ENCODE peak calls at places on chromosomes 12 and 14, in nine cellular contexts. N, O, Z, U, J, G, T, B and M are unnamed samples.

GRCh38 chr12:104435765-104436164 is 21.0 kb upstream of the CHST11 start:
- DNase-seq in Z (no peak), B (no peak), O (no peak), T (no peak), G (no peak), N (no peak), J (no peak), U (no peak), M (no peak)

GRCh38 chr12:53055471-53056266 is 5.8 kb downstream of the TNS2 start:
- DNase-seq in Z (no peak), T (no peak), O (no peak), N (no peak), B (no peak), G (no peak), J (no peak), U (no peak), M (no peak)

GRCh38 chr12:82688035-82688501 is 1.4 kb downstream of the TMTC2 start:
- DNase-seq in J (peak; percentile 54), O (no peak), G (peak; percentile 15), U (no peak), Z (peak; percentile 28), B (no peak), N (no peak), T (no peak), M (no peak)

GRCh38 chr14:75493580-75494130 is 28.6 kb upstream of the BATF start:
- DNase-seq in Z (no peak), U (no peak), N (no peak), G (no peak), B (no peak), J (no peak), O (no peak), T (no peak), M (no peak)

GRCh38 chr12:102638777-102639176 is 158.4 kb upstream of the IGF1 start:
- DNase-seq in J (no peak), O (no peak), T (no peak), B (no peak), U (peak; percentile 39), Z (no peak), N (no peak), G (no peak), M (no peak)

GRCh38 chr12:125185740-125186470 is 120.7 kb downstream of the AACS start:
- DNase-seq in U (peak; percentile 79), B (peak; percentile 74), J (peak; percentile 79), N (peak; percentile 17), G (peak; percentile 69), O (peak; percentile 49), Z (peak; percentile 89), T (peak; percentile 38), M (no peak)

GRCh38 chr12:85642810-85643209 is 193.4 kb downstream of the RASSF9 start:
- DNase-seq in J (no peak), U (peak; percentile 15), O (no peak), B (no peak), Z (no peak), T (no peak), N (no peak), G (no peak), M (no peak)

GRCh38 chr12:117968084-117968789 is 553 bp downstream of the KSR2 start:
- DNase-seq in G (no peak), U (peak; percentile 44), B (no peak), T (no peak), O (no peak), J (peak; percentile 68), N (no peak), Z (no peak), M (no peak)

GRCh38 chr12:46487567-46488131 is 115.1 kb upstream of the SLC38A2 start:
- DNase-seq in B (no peak), T (no peak), Z (no peak), G (no peak), U (no peak), N (no peak), O (no peak), J (no peak), M (no peak)

GRCh38 chr14:77140937-77141591 is 527 bp downstream of the ZDHHC22 start:
- DNase-seq in N (no peak), J (peak; percentile 42), T (no peak), G (peak; percentile 37), Z (peak; percentile 77), U (peak; percentile 59), B (no peak), O (no peak), M (no peak)

GRCh38 chr12:6062427-6063378 is 61.8 kb downstream of the VWF start:
- DNase-seq in J (peak; percentile 49), U (peak; percentile 73), O (peak; percentile 66), G (peak; percentile 31), T (peak; percentile 17), Z (peak; percentile 73), N (peak; percentile 5), B (no peak), M (no peak)

GRCh38 chr12:108333898-108334699 is 5.0 kb downstream of the CMKLR1 start:
- DNase-seq in G (peak; percentile 30), B (peak; percentile 63), N (no peak), T (no peak), O (no peak), J (no peak), U (no peak), Z (no peak), M (no peak)

GRCh38 chr14:28294834-28295440 is 471.6 kb upstream of the FOXG1 start:
- DNase-seq in G (peak; percentile 52), O (no peak), J (no peak), B (no peak), U (peak; percentile 74), Z (peak; percentile 30), N (no peak), T (no peak), M (peak; percentile 18)